ENCODE peak calls at places on chromosome 2, in five cellular contexts. One of them, this sample, is unnamed.

GRCh38 chr2:206471524-206472062 is 28.3 kb downstream of the ADAM23 start:
- DNase-seq in spleen: no peak
- DNase-seq in cardiac fibroblast: no peak
- DNase-seq in heart right ventricle: no peak
- DNase-seq in PC-3: no peak
- DNase-seq in this sample: no peak

GRCh38 chr2:19955544-19956422 is 34.1 kb downstream of the WDR35 start:
- DNase-seq in spleen: peak
- DNase-seq in cardiac fibroblast: peak
- DNase-seq in heart right ventricle: peak
- DNase-seq in PC-3: peak
- DNase-seq in this sample: peak

GRCh38 chr2:239715202-239715601 is 309.9 kb downstream of the NDUFA10 start:
- DNase-seq in spleen: peak
- DNase-seq in cardiac fibroblast: no peak
- DNase-seq in heart right ventricle: no peak
- DNase-seq in PC-3: no peak
- DNase-seq in this sample: no peak

GRCh38 chr2:20079546-20080115 is 28.2 kb upstream of the LAPTM4A start:
- DNase-seq in spleen: no peak
- DNase-seq in cardiac fibroblast: no peak
- DNase-seq in heart right ventricle: no peak
- DNase-seq in PC-3: no peak
- DNase-seq in this sample: no peak

GRCh38 chr2:38835015-38835601 is 40.6 kb downstream of the DHX57 start:
- DNase-seq in spleen: no peak
- DNase-seq in cardiac fibroblast: peak
- DNase-seq in heart right ventricle: no peak
- DNase-seq in PC-3: peak
- DNase-seq in this sample: no peak

GRCh38 chr2:60659026-60659425 is 97.0 kb upstream of the PAPOLG start:
- DNase-seq in spleen: no peak
- DNase-seq in cardiac fibroblast: no peak
- DNase-seq in heart right ventricle: no peak
- DNase-seq in PC-3: peak
- DNase-seq in this sample: no peak

GRCh38 chr2:239192456-239192855 is 208.4 kb downstream of the HDAC4 start:
- DNase-seq in spleen: peak
- DNase-seq in cardiac fibroblast: no peak
- DNase-seq in heart right ventricle: peak
- DNase-seq in PC-3: no peak
- DNase-seq in this sample: no peak

GRCh38 chr2:128720440-128721022 is 401.9 kb upstream of the HS6ST1 start:
- DNase-seq in spleen: no peak
- DNase-seq in cardiac fibroblast: no peak
- DNase-seq in heart right ventricle: no peak
- DNase-seq in PC-3: peak
- DNase-seq in this sample: no peak

GRCh38 chr2:239322414-239323086 is 78.3 kb downstream of the HDAC4 start:
- DNase-seq in spleen: peak
- DNase-seq in cardiac fibroblast: peak
- DNase-seq in heart right ventricle: peak
- DNase-seq in PC-3: no peak
- DNase-seq in this sample: no peak

GRCh38 chr2:187466129-187466792 is 18.2 kb upstream of the CALCRL start:
- DNase-seq in spleen: no peak
- DNase-seq in cardiac fibroblast: no peak
- DNase-seq in heart right ventricle: no peak
- DNase-seq in PC-3: no peak
- DNase-seq in this sample: no peak

GRCh38 chr2:60560734-60561649 is 7.5 kb upstream of the BCL11A start:
- DNase-seq in spleen: no peak
- DNase-seq in cardiac fibroblast: peak
- DNase-seq in heart right ventricle: no peak
- DNase-seq in PC-3: peak
- DNase-seq in this sample: no peak

GRCh38 chr2:95060446-95061118 is 35.1 kb downstream of the MAL start:
- DNase-seq in spleen: peak
- DNase-seq in cardiac fibroblast: no peak
- DNase-seq in heart right ventricle: no peak
- DNase-seq in PC-3: no peak
- DNase-seq in this sample: no peak

GRCh38 chr2:173355132-173355865 is 627 bp downstream of the CDCA7 start:
- DNase-seq in spleen: peak
- DNase-seq in cardiac fibroblast: peak
- DNase-seq in heart right ventricle: peak
- DNase-seq in PC-3: peak
- DNase-seq in this sample: peak

GRCh38 chr2:237118025-237118424 is 32.3 kb downstream of the COPS8 start:
- DNase-seq in spleen: no peak
- DNase-seq in cardiac fibroblast: peak
- DNase-seq in heart right ventricle: no peak
- DNase-seq in PC-3: peak
- DNase-seq in this sample: no peak

GRCh38 chr2:226601881-226602280 is 197.7 kb downstream of the IRS1 start:
- DNase-seq in spleen: no peak
- DNase-seq in cardiac fibroblast: peak
- DNase-seq in heart right ventricle: no peak
- DNase-seq in PC-3: no peak
- DNase-seq in this sample: no peak

GRCh38 chr2:102027036-102027702 is 35.4 kb downstream of the IL1R2 start:
- DNase-seq in spleen: no peak
- DNase-seq in cardiac fibroblast: peak
- DNase-seq in heart right ventricle: no peak
- DNase-seq in PC-3: no peak
- DNase-seq in this sample: peak

GRCh38 chr2:99615247-99615771 is 125.5 kb upstream of the REV1 start:
- DNase-seq in spleen: no peak
- DNase-seq in cardiac fibroblast: no peak
- DNase-seq in heart right ventricle: no peak
- DNase-seq in PC-3: peak
- DNase-seq in this sample: no peak

GRCh38 chr2:237540823-237541222 is 25.6 kb upstream of the PRLH start:
- DNase-seq in spleen: peak
- DNase-seq in cardiac fibroblast: peak
- DNase-seq in heart right ventricle: peak
- DNase-seq in PC-3: peak
- DNase-seq in this sample: peak

GRCh38 chr2:159695798-159696448 is 16.4 kb upstream of the MARCHF7 start:
- DNase-seq in spleen: no peak
- DNase-seq in cardiac fibroblast: no peak
- DNase-seq in heart right ventricle: no peak
- DNase-seq in PC-3: no peak
- DNase-seq in this sample: no peak

GRCh38 chr2:100178864-100179263 is 36.5 kb upstream of the AFF3 start:
- DNase-seq in spleen: no peak
- DNase-seq in cardiac fibroblast: no peak
- DNase-seq in heart right ventricle: no peak
- DNase-seq in PC-3: no peak
- DNase-seq in this sample: no peak

GRCh38 chr2:160042054-160042453 is 20.4 kb downstream of the PLA2R1 start:
- DNase-seq in spleen: no peak
- DNase-seq in cardiac fibroblast: peak
- DNase-seq in heart right ventricle: no peak
- DNase-seq in PC-3: peak
- DNase-seq in this sample: no peak

GRCh38 chr2:37354571-37354970 is 10.1 kb downstream of the QPCT start:
- DNase-seq in spleen: no peak
- DNase-seq in cardiac fibroblast: no peak
- DNase-seq in heart right ventricle: no peak
- DNase-seq in PC-3: no peak
- DNase-seq in this sample: no peak

GRCh38 chr2:26086155-26086634 is 52.3 kb downstream of the RAB10 start:
- DNase-seq in spleen: no peak
- DNase-seq in cardiac fibroblast: peak
- DNase-seq in heart right ventricle: no peak
- DNase-seq in PC-3: peak
- DNase-seq in this sample: peak

GRCh38 chr2:112301171-112301584 is 25.8 kb downstream of the ZC3H6 start:
- DNase-seq in spleen: no peak
- DNase-seq in cardiac fibroblast: peak
- DNase-seq in heart right ventricle: no peak
- DNase-seq in PC-3: no peak
- DNase-seq in this sample: no peak

GRCh38 chr2:106572541-106573148 is 85.5 kb downstream of the CD8B2 start:
- DNase-seq in spleen: no peak
- DNase-seq in cardiac fibroblast: peak
- DNase-seq in heart right ventricle: no peak
- DNase-seq in PC-3: peak
- DNase-seq in this sample: no peak

GRCh38 chr2:191318037-191318728 is 73.0 kb downstream of the MYO1B start:
- DNase-seq in spleen: no peak
- DNase-seq in cardiac fibroblast: peak
- DNase-seq in heart right ventricle: peak
- DNase-seq in PC-3: no peak
- DNase-seq in this sample: peak

GRCh38 chr2:42809131-42809875 is 16.9 kb upstream of the HAAO start:
- DNase-seq in spleen: no peak
- DNase-seq in cardiac fibroblast: peak
- DNase-seq in heart right ventricle: no peak
- DNase-seq in PC-3: no peak
- DNase-seq in this sample: no peak

GRCh38 chr2:60577884-60578283 is 24.4 kb upstream of the BCL11A start:
- DNase-seq in spleen: no peak
- DNase-seq in cardiac fibroblast: no peak
- DNase-seq in heart right ventricle: no peak
- DNase-seq in PC-3: no peak
- DNase-seq in this sample: no peak

GRCh38 chr2:109348645-109349554 is 219.9 kb downstream of the SH3RF3 start:
- DNase-seq in spleen: no peak
- DNase-seq in cardiac fibroblast: no peak
- DNase-seq in heart right ventricle: no peak
- DNase-seq in PC-3: no peak
- DNase-seq in this sample: no peak

GRCh38 chr2:136527560-136527959 is 237.8 kb upstream of the THSD7B start:
- DNase-seq in spleen: no peak
- DNase-seq in cardiac fibroblast: peak
- DNase-seq in heart right ventricle: peak
- DNase-seq in PC-3: peak
- DNase-seq in this sample: no peak

GRCh38 chr2:38131665-38132064 is 55.7 kb upstream of the CYP1B1 start:
- DNase-seq in spleen: no peak
- DNase-seq in cardiac fibroblast: no peak
- DNase-seq in heart right ventricle: no peak
- DNase-seq in PC-3: no peak
- DNase-seq in this sample: no peak

GRCh38 chr2:241872313-241872642 is 2.7 kb downstream of the RTP5 start:
- DNase-seq in spleen: no peak
- DNase-seq in cardiac fibroblast: no peak
- DNase-seq in heart right ventricle: no peak
- DNase-seq in PC-3: no peak
- DNase-seq in this sample: no peak

GRCh38 chr2:216221806-216222205 is 112.7 kb downstream of the XRCC5 start:
- DNase-seq in spleen: no peak
- DNase-seq in cardiac fibroblast: peak
- DNase-seq in heart right ventricle: no peak
- DNase-seq in PC-3: peak
- DNase-seq in this sample: no peak

GRCh38 chr2:147610491-147611050 is 234.3 kb upstream of the ACVR2A start:
- DNase-seq in spleen: no peak
- DNase-seq in cardiac fibroblast: no peak
- DNase-seq in heart right ventricle: no peak
- DNase-seq in PC-3: no peak
- DNase-seq in this sample: peak

DNA sequence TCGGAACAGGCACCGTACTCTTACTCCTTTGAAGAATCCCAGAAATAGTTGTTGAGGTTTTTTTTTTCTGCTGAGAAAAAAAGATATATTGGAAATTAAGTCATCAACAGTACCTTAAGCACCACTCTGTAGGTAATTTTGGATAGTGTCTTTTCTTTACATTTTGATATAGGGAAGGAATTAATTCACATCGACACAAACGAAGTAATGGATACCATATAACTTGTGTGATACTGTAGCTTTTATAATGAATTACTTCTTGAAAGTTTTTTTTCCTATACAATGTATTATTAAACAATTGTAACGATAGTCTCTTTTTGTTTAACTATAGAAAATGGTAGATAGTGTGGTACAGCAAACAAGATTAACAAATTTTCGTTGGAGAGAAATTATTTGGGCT is 1.5 kb upstream of the IKZF2 start:
- DNase-seq in spleen: no peak
- DNase-seq in cardiac fibroblast: no peak
- DNase-seq in heart right ventricle: no peak
- DNase-seq in PC-3: no peak
- DNase-seq in this sample: no peak
- H3K4me3 ChIP-seq in spleen: peak
- H3K4me3 ChIP-seq in cardiac fibroblast: peak
- H3K4me3 ChIP-seq in heart right ventricle: no peak
- H3K4me3 ChIP-seq in PC-3: peak
- H3K4me3 ChIP-seq in this sample: peak

GRCh38 chr2:224039770-224040088 is 643 bp upstream of the SERPINE2 start:
- DNase-seq in spleen: no peak
- DNase-seq in cardiac fibroblast: no peak
- DNase-seq in heart right ventricle: no peak
- DNase-seq in PC-3: no peak
- DNase-seq in this sample: no peak
- H3K4me3 ChIP-seq in spleen: peak
- H3K4me3 ChIP-seq in cardiac fibroblast: peak
- H3K4me3 ChIP-seq in heart right ventricle: no peak
- H3K4me3 ChIP-seq in PC-3: peak
- H3K4me3 ChIP-seq in this sample: peak

GRCh38 chr2:46073540-46074018 is 223.6 kb upstream of the EPAS1 start:
- DNase-seq in spleen: no peak
- DNase-seq in cardiac fibroblast: peak
- DNase-seq in heart right ventricle: no peak
- DNase-seq in PC-3: peak
- DNase-seq in this sample: peak
- H3K4me3 ChIP-seq in spleen: no peak
- H3K4me3 ChIP-seq in cardiac fibroblast: peak
- H3K4me3 ChIP-seq in heart right ventricle: no peak
- H3K4me3 ChIP-seq in PC-3: peak
- H3K4me3 ChIP-seq in this sample: peak

GRCh38 chr2:68796306-68796905 is 61.8 kb downstream of the ARHGAP25 start:
- DNase-seq in spleen: no peak
- DNase-seq in cardiac fibroblast: peak
- DNase-seq in heart right ventricle: no peak
- DNase-seq in PC-3: peak
- DNase-seq in this sample: no peak

GRCh38 chr2:68789603-68790002 is 55.0 kb downstream of the ARHGAP25 start:
- DNase-seq in spleen: peak
- DNase-seq in cardiac fibroblast: no peak
- DNase-seq in heart right ventricle: no peak
- DNase-seq in PC-3: no peak
- DNase-seq in this sample: no peak

GRCh38 chr2:68790600-68790999 is 56.0 kb downstream of the ARHGAP25 start:
- DNase-seq in spleen: no peak
- DNase-seq in cardiac fibroblast: no peak
- DNase-seq in heart right ventricle: no peak
- DNase-seq in PC-3: no peak
- DNase-seq in this sample: no peak

DNA sequence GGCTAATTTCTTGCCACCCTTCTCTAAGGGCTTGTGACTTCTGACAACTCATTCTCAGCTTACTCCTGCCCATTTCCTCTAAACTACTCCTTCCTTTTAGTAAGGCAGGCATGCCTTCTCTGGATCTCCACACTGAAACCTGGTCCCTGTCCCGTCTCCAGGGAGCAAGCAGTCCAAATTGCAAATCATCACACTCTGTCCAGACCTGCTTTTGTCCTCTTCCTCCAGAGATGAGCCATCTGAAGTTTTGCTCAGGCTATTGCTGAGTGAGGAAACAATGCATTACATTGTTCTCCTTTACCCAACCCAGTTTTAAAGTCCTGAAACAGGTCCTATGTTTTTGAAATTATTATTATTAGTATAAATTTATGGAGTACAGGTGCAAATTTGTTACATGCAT is 57.3 kb downstream of the ARHGAP25 start:
- DNase-seq in spleen: no peak
- DNase-seq in cardiac fibroblast: no peak
- DNase-seq in heart right ventricle: no peak
- DNase-seq in PC-3: no peak
- DNase-seq in this sample: no peak
- H3K4me3 ChIP-seq in spleen: no peak
- H3K4me3 ChIP-seq in cardiac fibroblast: no peak
- H3K4me3 ChIP-seq in heart right ventricle: no peak
- H3K4me3 ChIP-seq in PC-3: no peak
- H3K4me3 ChIP-seq in this sample: no peak